ENCODE peak calls at places on chromosomes 1 and 21, in five cellular contexts. T, F, K, X and Y are unnamed samples.

GRCh38 chr1:39268906-39269305 is 64.4 kb downstream of the MACF1 start:
- DNase-seq in T (no peak), F (no peak), K (no peak), X (no peak), Y (no peak)

GRCh38 chr1:161440312-161440894 is 64.9 kb upstream of the FCGR2A start:
- DNase-seq in T (peak; percentile 68), F (peak; percentile 88), K (peak; percentile 89), X (no peak), Y (peak; percentile 80)

GRCh38 chr1:6743189-6744101 is 41.8 kb upstream of the CAMTA1 start:
- DNase-seq in T (no peak), F (no peak), K (peak; percentile 34), X (peak; percentile 9), Y (no peak)

GRCh38 chr21:41749286-41749685 is 17.6 kb downstream of the RIPK4 start:
- DNase-seq in T (peak; percentile 8), F (no peak), K (no peak), X (no peak), Y (no peak)

GRCh38 chr1:38586993-38587646 is 272.5 kb downstream of the RRAGC start:
- DNase-seq in T (no peak), F (peak; percentile 52), K (peak; percentile 30), X (no peak), Y (peak; percentile 84)

GRCh38 chr1:65531972-65532570 is 111.6 kb downstream of the LEPR start:
- DNase-seq in T (no peak), F (no peak), K (no peak), X (no peak), Y (no peak)

GRCh38 chr1:93847811-93848288 is 31.2 kb downstream of the DNTTIP2 start:
- DNase-seq in T (peak; percentile 84), F (peak; percentile 61), K (peak; percentile 83), X (peak; percentile 23), Y (peak; percentile 89)

GRCh38 chr1:81840805-81841204 is 40.1 kb downstream of the ADGRL2 start:
- DNase-seq in T (no peak), F (no peak), K (no peak), X (no peak), Y (no peak)

GRCh38 chr1:35717911-35718476 is 690 bp downstream of the C1orf216 start:
- DNase-seq in T (peak; percentile 54), F (peak; percentile 25), K (peak; percentile 30), X (peak; percentile 10), Y (peak; percentile 78)

GRCh38 chr1:118291686-118292085 is 106.7 kb upstream of the SPAG17 start:
- DNase-seq in T (no peak), F (no peak), K (no peak), X (no peak), Y (no peak)

GRCh38 chr1:63557365-63557987 is 34.2 kb downstream of the EFCAB7 start:
- DNase-seq in T (no peak), F (peak; percentile 20), K (peak; percentile 39), X (no peak), Y (peak; percentile 54)

GRCh38 chr1:60825593-60825992 is 256.8 kb upstream of the NFIA start:
- DNase-seq in T (peak; percentile 56), F (no peak), K (no peak), X (no peak), Y (no peak)

GRCh38 chr1:12047120-12047876 is 15.8 kb upstream of the TNFRSF8 start:
- DNase-seq in T (no peak), F (no peak), K (no peak), X (no peak), Y (no peak)

GRCh38 chr1:205057808-205058575 is 15.0 kb downstream of the CNTN2 start:
- DNase-seq in T (no peak), F (no peak), K (no peak), X (no peak), Y (no peak)

GRCh38 chr1:74412244-74412643 is 100.2 kb downstream of the LRRC53 start:
- DNase-seq in T (no peak), F (no peak), K (no peak), X (no peak), Y (no peak)

GRCh38 chr1:77514871-77515776 is 167.3 kb downstream of the ZZZ3 start:
- DNase-seq in T (no peak), F (peak; percentile 16), K (peak; percentile 19), X (no peak), Y (peak; percentile 73)

GRCh38 chr1:204077979-204078696 is 5.2 kb downstream of the SOX13 start:
- DNase-seq in T (no peak), F (no peak), K (peak; percentile 17), X (no peak), Y (peak; percentile 48)

GRCh38 chr1:52739699-52740467 is 13.6 kb downstream of the ZYG11B start:
- DNase-seq in T (no peak), F (no peak), K (no peak), X (no peak), Y (no peak)

GRCh38 chr1:91137173-91137852 is 115.5 kb upstream of the ZNF644 start:
- DNase-seq in T (no peak), F (no peak), K (no peak), X (no peak), Y (no peak)
- H3K4me3 ChIP-seq in T (no peak overlapping the region), F (no peak overlapping the region), K (no peak overlapping the region), X (no peak overlapping the region), Y (no peak overlapping the region)

GRCh38 chr1:18157352-18157751 is 49.8 kb downstream of the IGSF21 start:
- DNase-seq in T (no peak), F (no peak), K (no peak), X (no peak), Y (no peak)

GRCh38 chr1:18158731-18159130 is 51.1 kb downstream of the IGSF21 start:
- DNase-seq in T (no peak), F (no peak), K (no peak), X (no peak), Y (no peak)

GRCh38 chr1:18157968-18158367 is 50.4 kb downstream of the IGSF21 start:
- DNase-seq in T (no peak), F (no peak), K (no peak), X (no peak), Y (no peak)

GRCh38 chr1:18160290-18160942 is 52.8 kb downstream of the IGSF21 start:
- DNase-seq in T (no peak), F (no peak), K (no peak), X (peak; percentile 55), Y (no peak)

GRCh38 chr1:18161690-18162089 is 54.1 kb downstream of the IGSF21 start:
- DNase-seq in T (no peak), F (no peak), K (no peak), X (no peak), Y (no peak)
- TF ChIP-seq CTCF in T (no peak), F (no peak), K (no peak), X (no peak), Y (no peak)

GRCh38 chr21:17688912-17689874 is 76.5 kb upstream of the BTG3 start:
- DNase-seq in T (peak; percentile 53), F (peak; percentile 90), K (peak; percentile 59), X (no peak), Y (peak; percentile 39)
- H3K9me3 ChIP-seq in T (no peaks in the 10 kb centered on the region), F (no peaks in the 10 kb centered on the region), K (no peaks in the 10 kb centered on the region), X (no peaks in the 10 kb centered on the region), Y (no peaks in the 10 kb centered on the region)

DNA sequence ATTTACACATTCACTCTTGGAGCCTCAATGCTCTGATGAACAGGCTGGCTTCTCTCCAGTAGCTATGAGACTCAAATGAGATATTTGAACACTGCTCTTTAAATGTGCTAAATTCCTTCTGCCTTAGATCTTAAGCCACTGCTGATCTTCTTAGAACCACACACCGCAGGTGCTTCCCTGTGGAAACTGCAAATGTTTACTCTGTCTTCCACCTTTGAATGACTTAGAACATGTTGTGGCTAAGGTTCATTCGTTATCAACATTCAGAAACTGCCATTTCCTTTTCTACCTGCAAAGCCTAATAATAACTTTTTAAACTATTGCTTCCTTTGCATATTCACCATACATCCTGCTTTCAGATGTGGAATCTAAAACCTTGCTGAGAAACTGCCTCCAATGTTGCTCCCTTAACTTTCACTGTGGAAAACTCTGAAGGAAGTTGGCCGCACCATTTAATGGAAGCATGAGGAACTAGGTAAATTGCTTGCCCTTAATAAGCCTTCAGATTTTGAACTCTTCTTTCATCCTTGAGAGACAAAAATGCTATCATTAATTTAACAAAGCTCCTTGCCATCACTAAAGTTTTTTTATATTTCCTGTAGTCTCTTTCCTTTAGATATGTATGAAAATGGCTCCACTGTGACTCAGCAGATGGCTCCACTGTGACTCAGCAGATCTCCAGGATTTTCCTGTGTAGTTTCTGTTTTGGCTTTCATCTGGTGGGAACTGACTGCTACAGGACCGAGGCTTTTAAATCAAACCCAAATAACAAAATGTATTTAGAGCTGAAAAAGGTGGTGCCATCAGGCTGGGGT is 143.8 kb downstream of the TNFSF18 start:
- DNase-seq in T (no peak), F (no peak), K (peak; percentile 68), X (no peak), Y (peak; percentile 73)
- H3K4me3 ChIP-seq in T (no peak overlapping the region), F (no peak overlapping the region), K (no peak overlapping the region), X (no peak overlapping the region), Y (no peak overlapping the region)

GRCh38 chr1:220908757-220909156 is 29.5 kb downstream of the HLX start:
- DNase-seq in T (no peak), F (no peak), K (peak; percentile 21), X (no peak), Y (no peak)
- TF ChIP-seq CTCF in T (no peak), F (peak; percentile 79), K (peak; percentile 33), X (no peak), Y (peak; percentile 39)

DNA sequence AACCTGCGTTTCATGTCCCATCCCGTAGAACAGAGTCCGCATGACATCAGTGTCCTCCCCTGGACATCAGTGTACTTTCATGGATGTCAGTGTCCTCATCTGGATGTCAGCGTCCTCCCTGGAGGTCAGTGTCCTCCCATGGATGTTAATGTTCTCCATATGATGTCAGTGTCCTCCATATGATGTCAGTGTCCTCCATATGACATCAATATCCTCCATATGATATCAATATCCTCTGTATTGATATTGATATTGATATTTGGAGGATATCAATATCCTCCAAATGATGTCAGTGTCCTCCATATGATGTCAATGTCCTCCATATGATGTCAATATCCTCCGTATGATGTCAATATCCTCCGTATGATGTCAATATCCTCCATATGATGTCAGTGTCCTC is 284.9 kb downstream of the AJAP1 start:
- DNase-seq in T (no peak), F (no peak), K (no peak), X (no peak), Y (no peak)
- H3K9me3 ChIP-seq in T (peaks cover 8% of the 10 kb centered on the region), F (no peaks in the 10 kb centered on the region), K (no peaks in the 10 kb centered on the region), X (no peaks in the 10 kb centered on the region), Y (peaks cover 9% of the 10 kb centered on the region)